ENCODE peak calls at places on chromosomes 7 and 10, in four cellular contexts. D, R, K and V are unnamed samples.

GRCh38 chr10:103789771-103790201 is 65.6 kb downstream of the SH3PXD2A start:
- DNase-seq in D (peak), R (no peak), K (no peak), V (no peak)

GRCh38 chr10:80769700-80770160 is 232.0 kb downstream of the SH2D4B start:
- DNase-seq in D (no peak), R (no peak), K (no peak), V (no peak)

GRCh38 chr7:8065356-8065813 is 96.8 kb downstream of the GLCCI1 start:
- DNase-seq in D (no peak), R (no peak), K (no peak), V (peak)

GRCh38 chr10:11424456-11425287 is 186.8 kb downstream of the USP6NL start:
- DNase-seq in D (peak), R (no peak), K (peak), V (no peak)

GRCh38 chr10:75645704-75646103 is 214.3 kb downstream of the LRMDA start:
- DNase-seq in D (no peak), R (no peak), K (no peak), V (no peak)

GRCh38 chr7:156669035-156669828 is 28.7 kb downstream of the RNF32 start:
- DNase-seq in D (no peak), R (no peak), K (no peak), V (no peak)

GRCh38 chr7:21944616-21945373 is 904 bp downstream of the CDCA7L start:
- DNase-seq in D (peak), R (no peak), K (peak), V (no peak)

GRCh38 chr10:27584302-27584701 is 80.2 kb downstream of the RAB18 start:
- DNase-seq in D (no peak), R (no peak), K (no peak), V (no peak)

GRCh38 chr10:79021331-79021907 is 47.3 kb upstream of the ZMIZ1 start:
- DNase-seq in D (no peak), R (no peak), K (peak), V (no peak)

GRCh38 chr7:77335581-77335980 is 80.6 kb downstream of the GSAP start:
- DNase-seq in D (no peak), R (no peak), K (no peak), V (no peak)

GRCh38 chr7:106369349-106369748 is 84.6 kb upstream of the NAMPT start:
- DNase-seq in D (no peak), R (no peak), K (no peak), V (peak)

GRCh38 chr10:100148353-100149211 is 37.2 kb downstream of the ERLIN1 start:
- DNase-seq in D (no peak), R (no peak), K (no peak), V (no peak)

GRCh38 chr10:76337641-76338040 is 906.2 kb downstream of the LRMDA start:
- DNase-seq in D (no peak), R (no peak), K (no peak), V (peak)

GRCh38 chr10:123995461-123996131 is 97.8 kb downstream of the CHST15 start:
- DNase-seq in D (peak), R (no peak), K (peak), V (peak)

GRCh38 chr7:1925349-1925748 is 255.3 kb downstream of the ELFN1 start:
- DNase-seq in D (no peak), R (no peak), K (no peak), V (no peak)

GRCh38 chr10:85832988-85833387 is 533.6 kb downstream of the GRID1 start:
- DNase-seq in D (no peak), R (no peak), K (no peak), V (no peak)

GRCh38 chr7:142866361-142867096 is 11.7 kb downstream of the EPHB6 start:
- DNase-seq in D (peak), R (no peak), K (no peak), V (no peak)

GRCh38 chr10:34651381-34651780 is 163.7 kb downstream of the PARD3 start:
- DNase-seq in D (no peak), R (no peak), K (no peak), V (no peak)

GRCh38 chr7:20598479-20599419 is 16.7 kb upstream of the ABCB5 start:
- DNase-seq in D (no peak), R (no peak), K (no peak), V (no peak)

GRCh38 chr7:5681423-5681822 is 100.0 kb downstream of the RNF216 start:
- DNase-seq in D (no peak), R (no peak), K (no peak), V (no peak)

GRCh38 chr10:4130685-4131084 is 345.7 kb upstream of the KLF6 start:
- DNase-seq in D (no peak), R (no peak), K (no peak), V (no peak)

GRCh38 chr7:90994601-90995000 is 269.6 kb upstream of the FZD1 start:
- DNase-seq in D (no peak), R (no peak), K (no peak), V (no peak)

GRCh38 chr7:16589895-16590294 is 55.7 kb downstream of the ANKMY2 start:
- DNase-seq in D (no peak), R (no peak), K (no peak), V (no peak)

GRCh38 chr10:23980054-23980453 is 228.9 kb upstream of the KIAA1217 start:
- DNase-seq in D (no peak), R (no peak), K (no peak), V (no peak)

GRCh38 chr10:123747426-123747825 is 81.3 kb downstream of the GPR26 start:
- DNase-seq in D (no peak), R (no peak), K (no peak), V (no peak)

GRCh38 chr7:156703209-156703608 is 62.6 kb downstream of the RNF32 start:
- DNase-seq in D (no peak), R (no peak), K (no peak), V (no peak)

GRCh38 chr7:20351901-20352300 is 21.2 kb downstream of the ITGB8 start:
- DNase-seq in D (no peak), R (no peak), K (no peak), V (peak)

GRCh38 chr7:30274641-30275040 is 9.8 kb upstream of the ZNRF2 start:
- DNase-seq in D (no peak), R (no peak), K (no peak), V (no peak)

GRCh38 chr7:3955751-3956696 is 655.0 kb downstream of the SDK1 start:
- DNase-seq in D (peak), R (no peak), K (no peak), V (no peak)

GRCh38 chr7:80636709-80637108 is 1.7 kb upstream of the CD36 start:
- DNase-seq in D (no peak), R (no peak), K (no peak), V (no peak)

GRCh38 chr10:86960003-86960862 is 1.8 kb downstream of the SNCG start:
- DNase-seq in D (peak), R (no peak), K (no peak), V (no peak)

GRCh38 chr10:129756912-129757861 is 206.9 kb downstream of the EBF3 start:
- DNase-seq in D (peak), R (no peak), K (peak), V (no peak)

GRCh38 chr10:132859084-132859855 is 73.3 kb upstream of the NKX6-2 start:
- DNase-seq in D (no peak), R (no peak), K (no peak), V (no peak)

GRCh38 chr10:127875916-127876315 is 16.8 kb downstream of the CLRN3 start:
- DNase-seq in D (no peak), R (no peak), K (no peak), V (no peak)

GRCh38 chr10:100828744-100829102 is 83.3 kb downstream of the PAX2 start:
- DNase-seq in D (no peak), R (no peak), K (no peak), V (no peak)

GRCh38 chr10:72276013-72276387 is 2.3 kb downstream of the DDIT4 start:
- DNase-seq in D (peak), R (no peak), K (peak), V (no peak)

GRCh38 chr7:24705481-24705954 is 51.7 kb downstream of the GSDME start:
- DNase-seq in D (no peak), R (no peak), K (no peak), V (no peak)

GRCh38 chr7:1539346-1540321 is 9.1 kb downstream of the MAFK start:
- DNase-seq in D (no peak), R (no peak), K (peak), V (no peak)

GRCh38 chr7:84218681-84219080 is 24.1 kb upstream of the SEMA3A start:
- DNase-seq in D (no peak), R (no peak), K (no peak), V (no peak)